ENCODE peak calls at places on chromosomes 3 and 15, in four cellular contexts. V is GM12878, L is K562, G is HepG2. W is an unnamed sample.

GRCh38 chr15:78341057-78341763 is 1.1 kb downstream of the CRABP1 start:
- DNase-seq in V (no peak), G (no peak), L (no peak), W (peak; percentile 78)

GRCh38 chr3:70064194-70064787 is 64.8 kb downstream of the SAMMSON start:
- DNase-seq in G (peak; percentile 27), L (peak; percentile 15), V (peak; percentile 1), W (no peak)

GRCh38 chr15:57153140-57153539 is 223.2 kb upstream of the CGNL1 start:
- DNase-seq in V (no peak), L (no peak), G (no peak), W (no peak)

GRCh38 chr15:98684995-98685525 is 36.7 kb downstream of the IGF1R start:
- DNase-seq in G (no peak), L (no peak), V (no peak), W (no peak)

GRCh38 chr3:125129512-125129962 is 73.7 kb upstream of the HEG1 start:
- DNase-seq in G (peak; percentile 59), V (no peak), L (peak; percentile 19), W (no peak)

GRCh38 chr3:24387493-24387892 is 107.2 kb downstream of the THRB start:
- DNase-seq in L (no peak), V (no peak), G (no peak), W (no peak)

GRCh38 chr15:71658036-71658435 is 152.3 kb upstream of the NR2E3 start:
- DNase-seq in G (no peak), V (no peak), L (no peak), W (no peak)

GRCh38 chr3:81173514-81173913 is 587.9 kb downstream of the GBE1 start:
- DNase-seq in L (no peak), V (no peak), G (peak; percentile 10), W (peak; percentile 15)

GRCh38 chr3:14265246-14265962 is 86.8 kb downstream of the LSM3 start:
- DNase-seq in G (peak; percentile 27), L (peak; percentile 74), V (no peak), W (no peak)

GRCh38 chr15:75229191-75230015 is 27.7 kb downstream of the C15orf39 start:
- DNase-seq in L (no peak), G (no peak), V (no peak), W (no peak)

GRCh38 chr15:91912336-91912735 is 58.8 kb downstream of the SLCO3A1 start:
- DNase-seq in G (no peak), L (no peak), V (no peak), W (no peak)

GRCh38 chr3:36201546-36201945 is 178.8 kb upstream of the STAC start:
- DNase-seq in V (no peak), L (no peak), G (no peak), W (peak; percentile 11)

GRCh38 chr3:148466143-148466542 is 231.6 kb upstream of the AGTR1 start:
- DNase-seq in L (no peak), G (no peak), V (no peak), W (no peak)

GRCh38 chr3:130783629-130784028 is 37.0 kb upstream of the PIK3R4 start:
- DNase-seq in G (no peak), L (no peak), V (no peak), W (no peak)

GRCh38 chr15:64688179-64688578 is 87.2 kb downstream of the RBPMS2 start:
- DNase-seq in G (no peak), V (no peak), L (no peak), W (no peak)

GRCh38 chr3:44045476-44046275 is 196.0 kb upstream of the TOPAZ1 start:
- DNase-seq in L (peak; percentile 22), V (peak; percentile 98), G (no peak), W (no peak)

GRCh38 chr3:46442591-46443530 is 21.8 kb downstream of the LTF start:
- DNase-seq in V (no peak), L (no peak), G (peak; percentile 10), W (no peak)

GRCh38 chr3:150783334-150783733 is 20.4 kb upstream of the SIAH2 start:
- DNase-seq in V (no peak), G (no peak), L (no peak), W (no peak)

GRCh38 chr3:162489853-162490252 is 993.2 kb downstream of the OTOL1 start:
- DNase-seq in V (no peak), L (no peak), G (no peak), W (no peak)

GRCh38 chr3:39146611-39147373 is 6.6 kb downstream of the CSRNP1 start:
- DNase-seq in L (peak; percentile 56), G (peak; percentile 29), V (no peak), W (no peak)

GRCh38 chr3:149473314-149473990 is 1.0 kb upstream of the TM4SF4 start:
- DNase-seq in G (no peak), L (no peak), V (no peak), W (no peak)

GRCh38 chr3:178325330-178325729 is 210.9 kb upstream of the KCNMB2 start:
- DNase-seq in L (no peak), G (no peak), V (no peak), W (no peak)

GRCh38 chr15:28875461-28875965 is 10.3 kb upstream of the APBA2 start:
- DNase-seq in L (no peak), V (no peak), G (no peak), W (no peak)

GRCh38 chr3:124764746-124765145 is 34.5 kb downstream of the UMPS start:
- DNase-seq in L (no peak), V (no peak), G (no peak), W (no peak)

GRCh38 chr3:182979719-182980191 is 583 bp downstream of the DCUN1D1 start:
- DNase-seq in L (peak; percentile 35), G (peak; percentile 12), V (no peak), W (peak; percentile 60)

GRCh38 chr3:37770938-37771918 is 90.5 kb upstream of the CTDSPL start:
- DNase-seq in G (no peak), V (no peak), L (no peak), W (no peak)

GRCh38 chr3:171614318-171614967 is 154.2 kb upstream of the TNIK start:
- DNase-seq in V (no peak), L (peak; percentile 57), G (peak; percentile 4), W (peak; percentile 68)

GRCh38 chr3:115099115-115099884 is 47.8 kb downstream of the ZBTB20 start:
- DNase-seq in V (no peak), G (peak; percentile 36), L (no peak), W (no peak)

GRCh38 chr3:127970966-127971592 is 56.0 kb downstream of the KBTBD12 start:
- DNase-seq in G (peak; percentile 34), V (peak; percentile 26), L (peak; percentile 37), W (no peak)

GRCh38 chr15:28110416-28110975 is 11.4 kb upstream of the OCA2 start:
- DNase-seq in L (no peak), G (no peak), V (no peak), W (no peak)

GRCh38 chr15:98484914-98485313 is 163.4 kb upstream of the IGF1R start:
- DNase-seq in G (no peak), L (no peak), V (no peak), W (no peak)

GRCh38 chr3:31943041-31943440 is 38.0 kb downstream of the OSBPL10 start:
- DNase-seq in V (no peak), L (no peak), G (no peak), W (no peak)

GRCh38 chr3:26246901-26247300 is 375.7 kb upstream of the LRRC3B start:
- DNase-seq in V (no peak), L (no peak), G (no peak), W (no peak)

GRCh38 chr3:26245236-26245635 is 377.3 kb upstream of the LRRC3B start:
- DNase-seq in V (no peak), L (no peak), G (no peak), W (no peak)

DNA sequence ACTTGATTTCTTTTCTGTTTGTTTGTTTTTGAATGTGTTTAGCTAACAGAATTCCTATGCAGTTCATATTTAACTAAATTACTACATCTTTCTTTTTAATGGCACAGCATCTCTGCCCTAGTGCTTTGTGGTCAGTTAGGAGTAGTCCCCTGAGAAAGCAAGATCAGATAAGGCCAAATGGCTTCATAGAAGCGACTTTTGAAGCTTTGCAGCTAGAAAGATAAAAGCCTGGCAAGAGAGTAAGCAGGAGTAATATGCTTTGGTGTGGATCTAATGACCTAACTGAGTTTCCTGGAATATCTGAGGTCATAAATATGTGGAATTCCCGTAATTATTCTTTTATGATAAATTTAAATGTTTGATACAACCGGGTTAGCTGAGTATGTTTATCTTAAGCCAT is 374.9 kb upstream of the LRRC3B start:
- DNase-seq in G (no peak), L (no peak), V (no peak), W (no peak)
- TF ChIP-seq NR2C2 in G (no peak), L (no peak), V (no peak), W (no peak)

DNA sequence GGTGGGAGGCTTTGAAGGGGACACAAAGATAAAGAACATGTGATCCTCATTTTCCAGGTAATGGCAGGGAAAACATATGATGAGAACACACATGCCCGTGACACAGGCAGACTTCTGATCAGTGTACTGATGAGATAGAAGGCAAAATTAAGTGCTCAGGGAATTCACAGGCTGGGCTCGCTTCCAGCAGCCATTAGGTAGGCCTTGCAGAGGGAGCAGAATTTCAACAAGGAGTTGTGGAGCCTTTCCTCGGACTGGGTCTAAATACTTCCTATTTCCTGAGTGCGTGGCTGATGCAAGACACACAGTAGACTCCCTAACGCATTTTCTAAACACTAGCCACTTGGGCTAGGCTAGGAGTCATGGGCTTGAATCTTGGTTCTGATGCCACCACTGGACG is 74.0 kb upstream of the ETV5 start:
- DNase-seq in V (no peak), G (no peak), L (no peak), W (no peak)
- TF ChIP-seq NR2C2 in V (no peak), G (no peak), L (no peak), W (no peak)

GRCh38 chr15:39919396-39919739 is 698 bp downstream of the GPR176 start:
- DNase-seq in V (no peak), G (no peak), L (no peak), W (no peak)

GRCh38 chr15:39921274-39921638 is 1.2 kb upstream of the GPR176 start:
- DNase-seq in G (no peak), V (no peak), L (no peak), W (no peak)

GRCh38 chr15:39918688-39919385 is 1.2 kb downstream of the GPR176 start:
- DNase-seq in V (no peak), L (no peak), G (no peak), W (no peak)

GRCh38 chr15:39920510-39921273 is 626 bp upstream of the GPR176 start:
- DNase-seq in V (peak; percentile 38), G (peak; percentile 11), L (peak; percentile 87), W (peak; percentile 65)

GRCh38 chr15:39919740-39920509 is at the start of gene GPR176:
- DNase-seq in V (no peak), G (no peak), L (no peak), W (peak; percentile 54)
- TF ChIP-seq NR2C2 in V (no peak), G (no peak), L (no peak), W (no peak)

DNA sequence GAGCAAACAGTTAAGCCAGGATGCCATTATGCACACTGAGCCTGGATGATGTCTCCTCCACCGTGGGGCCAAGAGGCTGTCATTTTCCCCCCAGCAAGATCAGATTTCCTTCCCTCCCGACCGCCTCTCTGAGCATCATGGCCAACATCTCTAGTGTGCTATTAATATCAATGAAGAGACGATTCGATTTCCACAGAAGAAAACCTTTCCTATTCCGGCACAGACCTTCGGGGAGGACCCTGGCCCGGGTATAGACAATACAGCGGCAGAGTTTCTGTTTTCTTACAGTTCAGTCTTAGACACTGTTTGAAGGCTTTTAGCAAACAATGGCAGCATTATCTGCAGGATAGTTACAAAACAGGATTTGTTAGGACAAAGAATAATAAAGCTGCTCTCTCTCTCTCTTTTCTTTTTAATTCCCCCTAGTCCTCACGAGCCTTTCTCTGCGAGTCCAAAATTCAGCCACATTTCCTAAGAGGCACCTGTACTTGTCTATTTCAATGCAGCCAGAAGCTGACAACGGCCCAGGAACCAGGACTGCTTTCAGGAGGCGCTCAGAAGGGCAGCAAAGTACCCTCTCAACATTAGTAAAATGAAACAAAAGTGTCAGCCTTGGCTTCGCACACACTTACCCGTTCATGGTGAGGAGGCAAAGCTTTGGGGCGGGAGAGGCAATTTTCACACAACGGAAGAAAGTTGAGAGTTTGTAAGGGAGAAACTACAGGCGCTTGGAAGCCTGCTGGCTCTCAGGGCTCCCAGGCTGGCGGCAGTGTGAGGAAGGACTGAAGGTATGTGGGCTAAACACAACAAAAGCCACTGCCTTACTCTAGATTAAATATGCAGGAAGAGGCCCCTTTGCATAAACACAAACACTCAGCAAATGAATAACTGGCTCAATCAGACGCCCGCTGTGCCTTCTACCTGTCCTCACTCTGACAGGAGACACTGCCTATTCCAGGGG is 278.0 kb downstream of the FOXP1 start:
- DNase-seq in L (no peak), V (no peak), G (peak; percentile 70), W (peak; percentile 77)
- TF ChIP-seq NR2C2 in L (no peak), V (no peak), G (no peak), W (no peak)

W was measured in WTC11.